ENCODE peak calls at places on chromosomes 7 and 10, in seven cellular contexts. B, P, J, G, K, V and L are unnamed samples.

GRCh38 chr7:105268056-105268455 is 120.7 kb downstream of the SRPK2 start:
- DNase-seq in B (no peak), P (peak), J (no peak), G (peak), K (no peak), V (peak), L (no peak)

GRCh38 chr10:97574374-97575100 is 2.0 kb downstream of the ANKRD2 start:
- DNase-seq in B (peak), P (peak), J (peak), G (peak), K (peak), V (peak), L (no peak)

GRCh38 chr10:129662386-129662785 is 195.3 kb downstream of the MGMT start:
- DNase-seq in B (no peak), P (no peak), J (no peak), G (no peak), K (no peak), V (no peak), L (no peak)

GRCh38 chr10:101231912-101232689 is 2.8 kb upstream of the LBX1 start:
- DNase-seq in B (no peak), P (no peak), J (no peak), G (no peak), K (no peak), V (no peak), L (no peak)

GRCh38 chr7:435518-436366 is 83.9 kb downstream of the PDGFA start:
- DNase-seq in B (peak), P (no peak), J (no peak), G (peak), K (peak), V (no peak), L (no peak)

GRCh38 chr7:125492521-125492920 is 562.9 kb upstream of the POT1 start:
- DNase-seq in B (no peak), P (no peak), J (no peak), G (no peak), K (no peak), V (no peak), L (no peak)

GRCh38 chr7:27194641-27195379 is 5.1 kb downstream of the HOXA13 start:
- DNase-seq in B (no peak), P (no peak), J (peak), G (no peak), K (no peak), V (no peak), L (no peak)

GRCh38 chr10:50293508-50294320 is 42.4 kb upstream of the ASAH2 start:
- DNase-seq in B (no peak), P (no peak), J (no peak), G (no peak), K (no peak), V (no peak), L (no peak)

GRCh38 chr7:18505870-18506460 is 10.4 kb downstream of the HDAC9 start:
- DNase-seq in B (no peak), P (no peak), J (no peak), G (peak), K (no peak), V (no peak), L (no peak)

GRCh38 chr7:27899601-27900000 is 159.6 kb downstream of the TAX1BP1 start:
- DNase-seq in B (no peak), P (no peak), J (no peak), G (no peak), K (no peak), V (no peak), L (no peak)

DNA sequence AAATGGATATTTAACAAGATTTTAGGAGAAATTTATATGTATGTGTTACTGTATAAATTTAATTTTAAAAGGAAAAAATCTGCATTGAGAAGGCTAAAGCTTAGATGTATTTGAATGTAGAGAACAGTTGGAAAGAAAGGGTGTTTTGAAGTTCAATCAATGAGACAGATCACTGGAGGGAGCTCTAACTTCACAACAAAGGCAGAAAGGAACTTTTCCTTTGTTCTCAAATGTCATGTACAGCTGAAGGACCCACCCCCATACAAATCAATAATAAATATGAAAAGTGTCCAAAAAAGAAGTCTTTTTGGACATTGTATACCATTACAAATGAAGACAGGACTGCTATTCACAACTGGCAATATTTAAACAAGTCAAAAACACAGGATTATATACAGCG is 403.4 kb downstream of the DNAJB9 start:
- DNase-seq in B (no peak), P (no peak), J (no peak), G (peak), K (no peak), V (no peak), L (no peak)
- TF ChIP-seq CTCF in B (no peak), P (peak), J (no peak), G (no peak), K (no peak), V (no peak), L (peak)

GRCh38 chr10:104485632-104486031 is 132.0 kb downstream of the CFAP58 start:
- DNase-seq in B (no peak), P (no peak), J (no peak), G (no peak), K (no peak), V (no peak), L (no peak)
- TF ChIP-seq CTCF in B (no peak), P (peak), J (no peak), G (peak), K (no peak), V (no peak), L (peak)

GRCh38 chr7:98917331-98917730 is 39.0 kb downstream of the TRRAP start:
- DNase-seq in B (no peak), P (no peak), J (no peak), G (no peak), K (no peak), V (no peak), L (peak)

GRCh38 chr7:98927125-98927524 is 48.8 kb downstream of the TRRAP start:
- DNase-seq in B (no peak), P (no peak), J (no peak), G (no peak), K (no peak), V (no peak), L (no peak)

GRCh38 chr7:98923512-98923911 is 45.2 kb downstream of the TRRAP start:
- DNase-seq in B (no peak), P (no peak), J (no peak), G (no peak), K (no peak), V (no peak), L (no peak)

GRCh38 chr7:98921608-98922372 is 43.5 kb downstream of the TRRAP start:
- DNase-seq in B (no peak), P (no peak), J (no peak), G (no peak), K (no peak), V (no peak), L (no peak)

GRCh38 chr7:98922392-98923107 is 44.2 kb downstream of the TRRAP start:
- DNase-seq in B (no peak), P (no peak), J (peak), G (peak), K (no peak), V (no peak), L (no peak)
- TF ChIP-seq CTCF in B (no peak), P (no peak), J (no peak), G (no peak), K (no peak), V (no peak), L (no peak)

GRCh38 chr7:132618956-132619305 is 42.7 kb upstream of the PLXNA4 start:
- DNase-seq in B (no peak), P (peak), J (no peak), G (peak), K (no peak), V (peak), L (no peak)

GRCh38 chr7:132613737-132614136 is 37.5 kb upstream of the PLXNA4 start:
- DNase-seq in B (no peak), P (no peak), J (no peak), G (no peak), K (no peak), V (no peak), L (no peak)

GRCh38 chr7:132618271-132618955 is 42.1 kb upstream of the PLXNA4 start:
- DNase-seq in B (no peak), P (peak), J (no peak), G (no peak), K (no peak), V (no peak), L (no peak)

GRCh38 chr7:132611056-132611455 is 34.8 kb upstream of the PLXNA4 start:
- DNase-seq in B (no peak), P (no peak), J (no peak), G (no peak), K (no peak), V (no peak), L (no peak)

GRCh38 chr7:132614428-132615076 is 38.3 kb upstream of the PLXNA4 start:
- DNase-seq in B (peak), P (no peak), J (peak), G (peak), K (peak), V (no peak), L (no peak)
- TF ChIP-seq CTCF in B (no peak), P (peak), J (no peak), G (peak), K (no peak), V (no peak), L (peak)

GRCh38 chr10:47359626-47360418 is 11.7 kb downstream of the RBP3 start:
- DNase-seq in B (peak), P (no peak), J (no peak), G (no peak), K (no peak), V (no peak), L (no peak)

GRCh38 chr10:47361293-47361692 is 13.1 kb downstream of the RBP3 start:
- DNase-seq in B (peak), P (no peak), J (no peak), G (peak), K (peak), V (no peak), L (peak)

GRCh38 chr10:47362199-47362598 is 14.0 kb downstream of the RBP3 start:
- DNase-seq in B (peak), P (no peak), J (no peak), G (no peak), K (no peak), V (no peak), L (peak)

GRCh38 chr10:47359101-47359500 is 10.9 kb downstream of the RBP3 start:
- DNase-seq in B (peak), P (no peak), J (no peak), G (no peak), K (no peak), V (no peak), L (no peak)

DNA sequence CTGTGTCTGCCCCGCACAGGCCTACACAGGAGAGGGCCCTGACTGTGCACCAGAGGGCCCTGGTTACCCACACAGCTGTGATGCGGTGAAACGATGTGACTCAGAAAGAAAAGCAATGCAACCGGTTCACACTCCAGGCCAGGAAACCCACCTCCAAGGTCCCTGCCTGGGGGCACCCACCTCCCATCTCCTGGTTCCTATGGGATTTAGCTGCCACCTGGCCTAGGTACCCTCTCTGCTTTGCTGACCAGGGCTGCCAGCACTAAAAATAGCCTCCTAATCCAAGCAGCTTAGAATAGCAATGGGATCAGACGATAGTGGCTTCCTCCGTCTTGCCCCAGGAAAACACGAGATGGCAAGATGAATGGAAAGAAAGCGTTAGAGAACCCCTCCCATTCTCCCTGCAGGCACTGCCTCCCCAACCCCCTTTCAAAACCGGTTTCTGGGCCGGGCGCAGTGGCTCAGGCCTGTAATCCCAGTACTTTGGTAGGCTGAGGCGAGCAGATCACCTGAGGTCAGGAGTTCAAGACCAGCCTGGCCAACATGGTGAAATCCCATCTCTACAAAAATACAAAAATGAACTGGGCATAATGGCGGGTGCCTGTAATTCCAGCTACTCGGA is 12.4 kb downstream of the RBP3 start:
- DNase-seq in B (peak), P (peak), J (no peak), G (no peak), K (no peak), V (no peak), L (peak)
- TF ChIP-seq CTCF in B (no peak), P (peak), J (no peak), G (no peak), K (no peak), V (no peak), L (no peak)

DNA sequence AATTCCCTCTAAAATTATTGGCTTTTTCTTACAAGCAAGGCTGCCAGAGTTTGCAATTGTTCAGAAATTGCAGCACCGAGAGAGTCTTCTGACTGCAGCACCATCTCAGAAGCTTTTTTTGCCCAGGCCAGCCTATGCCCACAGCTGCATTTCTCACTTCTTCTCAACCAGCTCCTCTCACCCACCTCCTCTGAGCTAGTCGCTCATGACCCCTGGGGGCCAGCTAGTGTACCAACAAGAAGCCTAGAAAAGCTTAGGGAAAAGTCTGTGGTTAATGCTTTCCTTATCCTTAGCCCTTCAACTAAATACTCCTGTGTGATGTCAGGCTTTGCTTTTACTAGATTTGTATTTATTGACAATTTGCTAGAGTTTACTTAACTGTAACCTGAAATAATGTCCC is 264.9 kb downstream of the HTR7 start:
- DNase-seq in B (no peak), P (peak), J (no peak), G (peak), K (peak), V (no peak), L (no peak)
- TF ChIP-seq CTCF in B (no peak), P (peak), J (no peak), G (peak), K (no peak), V (peak), L (peak)

GRCh38 chr7:141071260-141071854 is 2.5 kb upstream of the TMEM178B start:
- DNase-seq in B (peak), P (no peak), J (no peak), G (peak), K (peak), V (no peak), L (no peak)
- TF ChIP-seq CTCF in B (no peak), P (no peak), J (no peak), G (no peak), K (no peak), V (peak), L (peak)

GRCh38 chr10:74558403-74558802 is 268.0 kb upstream of the KAT6B start:
- DNase-seq in B (no peak), P (no peak), J (no peak), G (no peak), K (no peak), V (no peak), L (no peak)

GRCh38 chr10:74556072-74556705 is 270.2 kb upstream of the KAT6B start:
- DNase-seq in B (no peak), P (no peak), J (no peak), G (no peak), K (no peak), V (no peak), L (no peak)

GRCh38 chr10:74558897-74559296 is 267.5 kb upstream of the KAT6B start:
- DNase-seq in B (no peak), P (no peak), J (no peak), G (no peak), K (no peak), V (no peak), L (no peak)

GRCh38 chr10:74557098-74557497 is 269.3 kb upstream of the KAT6B start:
- DNase-seq in B (no peak), P (no peak), J (no peak), G (no peak), K (no peak), V (no peak), L (no peak)
- TF ChIP-seq CTCF in B (no peak), P (no peak), J (no peak), G (no peak), K (no peak), V (no peak), L (no peak)